ENCODE peak calls at places on chromosomes 7 and 10, in ten cellular contexts. One of them, this sample, is unnamed. For H3K4me1, the result is how much of the 10 kb centered on the place peaks cover.

GRCh38 chr10:52566471-52567246 is 205.9 kb downstream of the MBL2 start:
- DNase-seq in suprapubic skin: no peak
- DNase-seq in K562: no peak
- DNase-seq in HCT116: peak
- DNase-seq in GM12878: no peak
- DNase-seq in GM23338: peak
- DNase-seq in SK-N-SH: peak
- DNase-seq in spleen: no peak
- DNase-seq in sigmoid colon: no peak
- DNase-seq in endothelial cell of umbilical vein: peak
- DNase-seq in this sample: no peak

GRCh38 chr10:21508987-21509334 is 16.5 kb downstream of the SKIDA1 start:
- DNase-seq in suprapubic skin: no peak
- DNase-seq in K562: no peak
- DNase-seq in HCT116: no peak
- DNase-seq in GM12878: no peak
- DNase-seq in GM23338: peak
- DNase-seq in SK-N-SH: no peak
- DNase-seq in spleen: no peak
- DNase-seq in sigmoid colon: no peak
- DNase-seq in endothelial cell of umbilical vein: no peak
- DNase-seq in this sample: no peak

GRCh38 chr10:89296227-89296648 is 5.6 kb upstream of the IFIT2 start:
- DNase-seq in suprapubic skin: no peak
- DNase-seq in K562: no peak
- DNase-seq in HCT116: no peak
- DNase-seq in GM12878: no peak
- DNase-seq in GM23338: no peak
- DNase-seq in SK-N-SH: no peak
- DNase-seq in spleen: no peak
- DNase-seq in sigmoid colon: no peak
- DNase-seq in endothelial cell of umbilical vein: no peak
- DNase-seq in this sample: no peak

GRCh38 chr10:113000876-113001598 is 51.0 kb downstream of the TCF7L2 start:
- DNase-seq in suprapubic skin: no peak
- DNase-seq in K562: no peak
- DNase-seq in HCT116: no peak
- DNase-seq in GM12878: no peak
- DNase-seq in GM23338: peak
- DNase-seq in SK-N-SH: no peak
- DNase-seq in spleen: no peak
- DNase-seq in sigmoid colon: no peak
- DNase-seq in endothelial cell of umbilical vein: no peak
- DNase-seq in this sample: peak

GRCh38 chr7:94649313-94649924 is 6.5 kb downstream of the SGCE start:
- DNase-seq in suprapubic skin: no peak
- DNase-seq in K562: no peak
- DNase-seq in HCT116: no peak
- DNase-seq in GM12878: no peak
- DNase-seq in GM23338: peak
- DNase-seq in SK-N-SH: no peak
- DNase-seq in spleen: no peak
- DNase-seq in sigmoid colon: no peak
- DNase-seq in endothelial cell of umbilical vein: no peak
- DNase-seq in this sample: no peak

GRCh38 chr7:93601363-93601762 is 26.8 kb upstream of the CALCR start:
- DNase-seq in suprapubic skin: no peak
- DNase-seq in K562: no peak
- DNase-seq in HCT116: no peak
- DNase-seq in GM12878: no peak
- DNase-seq in GM23338: peak
- DNase-seq in SK-N-SH: no peak
- DNase-seq in spleen: no peak
- DNase-seq in sigmoid colon: no peak
- DNase-seq in endothelial cell of umbilical vein: no peak
- DNase-seq in this sample: no peak

GRCh38 chr7:124692420-124692819 is 73.2 kb downstream of the GPR37 start:
- DNase-seq in suprapubic skin: no peak
- DNase-seq in K562: no peak
- DNase-seq in HCT116: no peak
- DNase-seq in GM12878: no peak
- DNase-seq in GM23338: no peak
- DNase-seq in SK-N-SH: no peak
- DNase-seq in spleen: no peak
- DNase-seq in sigmoid colon: no peak
- DNase-seq in endothelial cell of umbilical vein: no peak
- DNase-seq in this sample: no peak

GRCh38 chr10:106711313-106711906 is 453.1 kb downstream of the SORCS1 start:
- DNase-seq in suprapubic skin: no peak
- DNase-seq in K562: peak
- DNase-seq in HCT116: peak
- DNase-seq in GM12878: no peak
- DNase-seq in GM23338: peak
- DNase-seq in SK-N-SH: peak
- DNase-seq in spleen: no peak
- DNase-seq in sigmoid colon: no peak
- DNase-seq in endothelial cell of umbilical vein: no peak
- DNase-seq in this sample: no peak

GRCh38 chr10:120948889-120949382 is 97.8 kb downstream of the WDR11 start:
- DNase-seq in suprapubic skin: no peak
- DNase-seq in K562: peak
- DNase-seq in HCT116: peak
- DNase-seq in GM12878: no peak
- DNase-seq in GM23338: peak
- DNase-seq in SK-N-SH: peak
- DNase-seq in spleen: peak
- DNase-seq in sigmoid colon: peak
- DNase-seq in endothelial cell of umbilical vein: peak
- DNase-seq in this sample: no peak

GRCh38 chr10:91410638-91411367 is 659 bp downstream of the HECTD2 start:
- DNase-seq in suprapubic skin: peak
- DNase-seq in K562: peak
- DNase-seq in HCT116: no peak
- DNase-seq in GM12878: no peak
- DNase-seq in GM23338: no peak
- DNase-seq in SK-N-SH: peak
- DNase-seq in spleen: no peak
- DNase-seq in sigmoid colon: no peak
- DNase-seq in endothelial cell of umbilical vein: peak
- DNase-seq in this sample: no peak
- TF ChIP-seq POLR2AphosphoS5 in suprapubic skin: no peak
- TF ChIP-seq POLR2AphosphoS5 in K562: no peak
- TF ChIP-seq POLR2AphosphoS5 in HCT116: no peak
- TF ChIP-seq POLR2AphosphoS5 in GM12878: no peak
- TF ChIP-seq POLR2AphosphoS5 in GM23338: no peak
- TF ChIP-seq POLR2AphosphoS5 in SK-N-SH: no peak
- TF ChIP-seq POLR2AphosphoS5 in spleen: no peak
- TF ChIP-seq POLR2AphosphoS5 in sigmoid colon: no peak
- TF ChIP-seq POLR2AphosphoS5 in endothelial cell of umbilical vein: no peak
- TF ChIP-seq POLR2AphosphoS5 in this sample: no peak

DNA sequence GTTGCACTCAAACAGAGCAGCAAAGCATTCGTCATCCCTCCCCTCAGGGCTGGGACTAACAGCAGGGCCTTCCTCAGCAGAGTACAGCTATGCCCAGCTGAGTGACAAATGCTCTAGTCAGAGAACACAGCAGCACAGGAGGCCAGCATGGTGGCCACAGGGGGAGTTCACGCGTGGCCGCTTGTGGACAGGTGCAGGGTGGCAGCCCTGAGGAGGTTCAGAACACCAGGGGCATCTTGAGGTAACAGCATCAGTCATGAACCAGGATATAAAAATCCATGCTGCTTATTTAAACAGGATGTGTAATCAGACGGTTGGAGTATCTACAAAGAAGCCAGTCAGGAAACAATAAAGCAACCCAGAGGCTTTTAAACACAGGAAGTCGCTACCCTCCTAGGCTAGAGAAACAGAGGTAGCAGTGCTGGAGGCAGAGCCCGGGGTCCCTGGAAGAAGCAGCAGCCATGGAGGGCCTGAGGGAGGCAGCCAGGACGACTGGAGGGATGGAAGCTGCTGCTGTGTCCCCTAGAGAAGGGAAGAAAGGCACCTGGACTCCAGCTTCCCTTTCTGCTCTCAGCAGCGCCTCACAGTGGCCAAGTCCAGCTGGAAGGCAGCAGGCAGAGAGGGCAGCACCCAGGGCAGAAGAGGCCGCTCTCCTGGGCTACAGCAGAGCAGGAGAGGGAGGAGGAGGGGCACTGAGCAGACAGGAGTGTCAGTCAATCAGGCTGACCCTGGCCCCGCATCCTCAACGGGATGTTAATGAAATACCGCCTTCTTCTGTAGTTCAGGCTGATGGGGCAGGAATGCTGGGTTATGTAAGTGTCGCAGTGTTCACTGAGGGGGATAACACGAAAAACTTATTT is 70.8 kb upstream of the UCN3 start:
- DNase-seq in suprapubic skin: no peak
- DNase-seq in K562: peak
- DNase-seq in HCT116: peak
- DNase-seq in GM12878: no peak
- DNase-seq in GM23338: peak
- DNase-seq in SK-N-SH: peak
- DNase-seq in spleen: peak
- DNase-seq in sigmoid colon: no peak
- DNase-seq in endothelial cell of umbilical vein: peak
- DNase-seq in this sample: no peak
- H3K4me3 ChIP-seq in suprapubic skin: no peak
- H3K4me3 ChIP-seq in K562: no peak
- H3K4me3 ChIP-seq in HCT116: no peak
- H3K4me3 ChIP-seq in GM12878: no peak
- H3K4me3 ChIP-seq in GM23338: no peak
- H3K4me3 ChIP-seq in SK-N-SH: no peak
- H3K4me3 ChIP-seq in spleen: no peak
- H3K4me3 ChIP-seq in sigmoid colon: no peak
- H3K4me3 ChIP-seq in endothelial cell of umbilical vein: no peak
- H3K4me3 ChIP-seq in this sample: no peak

DNA sequence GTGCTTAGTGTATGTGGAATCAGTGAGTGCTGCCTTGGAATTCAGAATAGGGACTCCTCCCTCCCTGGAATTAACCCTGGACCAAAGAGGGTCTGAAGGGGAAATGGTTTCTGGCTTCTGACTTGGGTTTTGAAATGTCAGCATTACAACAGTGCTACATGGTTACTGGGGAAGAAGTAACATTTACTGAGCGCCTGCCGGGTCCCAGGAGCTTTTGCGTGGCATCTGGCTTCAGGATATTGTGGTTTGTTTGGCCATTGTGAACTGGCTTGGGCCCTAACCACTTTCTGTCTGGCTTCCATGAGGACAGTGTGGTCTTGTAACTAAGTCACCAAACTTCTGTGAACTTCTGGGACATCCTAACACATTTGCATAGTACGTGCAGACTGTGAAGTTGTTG is 21.3 kb downstream of the TSPAN15 start:
- DNase-seq in suprapubic skin: no peak
- DNase-seq in K562: no peak
- DNase-seq in HCT116: no peak
- DNase-seq in GM12878: no peak
- DNase-seq in GM23338: no peak
- DNase-seq in SK-N-SH: no peak
- DNase-seq in spleen: no peak
- DNase-seq in sigmoid colon: no peak
- DNase-seq in endothelial cell of umbilical vein: no peak
- DNase-seq in this sample: no peak
- H3K4me1 ChIP-seq in suprapubic skin: under half
- H3K4me1 ChIP-seq in K562: under half
- H3K4me1 ChIP-seq in HCT116: under half
- H3K4me1 ChIP-seq in GM12878: under half
- H3K4me1 ChIP-seq in GM23338: under half
- H3K4me1 ChIP-seq in SK-N-SH: under half
- H3K4me1 ChIP-seq in spleen: half or more
- H3K4me1 ChIP-seq in sigmoid colon: half or more
- H3K4me1 ChIP-seq in endothelial cell of umbilical vein: under half
- H3K4me1 ChIP-seq in this sample: under half

GRCh38 chr10:122639801-122640200 is 59.8 kb downstream of the C10orf120 start:
- DNase-seq in suprapubic skin: no peak
- DNase-seq in K562: no peak
- DNase-seq in HCT116: no peak
- DNase-seq in GM12878: no peak
- DNase-seq in GM23338: no peak
- DNase-seq in SK-N-SH: no peak
- DNase-seq in spleen: peak
- DNase-seq in sigmoid colon: peak
- DNase-seq in endothelial cell of umbilical vein: no peak
- DNase-seq in this sample: no peak

GRCh38 chr10:122640921-122641320 is 58.7 kb downstream of the C10orf120 start:
- DNase-seq in suprapubic skin: no peak
- DNase-seq in K562: no peak
- DNase-seq in HCT116: no peak
- DNase-seq in GM12878: no peak
- DNase-seq in GM23338: no peak
- DNase-seq in SK-N-SH: no peak
- DNase-seq in spleen: peak
- DNase-seq in sigmoid colon: peak
- DNase-seq in endothelial cell of umbilical vein: no peak
- DNase-seq in this sample: no peak

GRCh38 chr10:122646511-122647382 is 52.9 kb downstream of the C10orf120 start:
- DNase-seq in suprapubic skin: peak
- DNase-seq in K562: no peak
- DNase-seq in HCT116: no peak
- DNase-seq in GM12878: no peak
- DNase-seq in GM23338: no peak
- DNase-seq in SK-N-SH: no peak
- DNase-seq in spleen: peak
- DNase-seq in sigmoid colon: peak
- DNase-seq in endothelial cell of umbilical vein: no peak
- DNase-seq in this sample: no peak

GRCh38 chr10:122643931-122644534 is 55.6 kb downstream of the C10orf120 start:
- DNase-seq in suprapubic skin: peak
- DNase-seq in K562: no peak
- DNase-seq in HCT116: no peak
- DNase-seq in GM12878: no peak
- DNase-seq in GM23338: no peak
- DNase-seq in SK-N-SH: no peak
- DNase-seq in spleen: peak
- DNase-seq in sigmoid colon: peak
- DNase-seq in endothelial cell of umbilical vein: no peak
- DNase-seq in this sample: no peak

DNA sequence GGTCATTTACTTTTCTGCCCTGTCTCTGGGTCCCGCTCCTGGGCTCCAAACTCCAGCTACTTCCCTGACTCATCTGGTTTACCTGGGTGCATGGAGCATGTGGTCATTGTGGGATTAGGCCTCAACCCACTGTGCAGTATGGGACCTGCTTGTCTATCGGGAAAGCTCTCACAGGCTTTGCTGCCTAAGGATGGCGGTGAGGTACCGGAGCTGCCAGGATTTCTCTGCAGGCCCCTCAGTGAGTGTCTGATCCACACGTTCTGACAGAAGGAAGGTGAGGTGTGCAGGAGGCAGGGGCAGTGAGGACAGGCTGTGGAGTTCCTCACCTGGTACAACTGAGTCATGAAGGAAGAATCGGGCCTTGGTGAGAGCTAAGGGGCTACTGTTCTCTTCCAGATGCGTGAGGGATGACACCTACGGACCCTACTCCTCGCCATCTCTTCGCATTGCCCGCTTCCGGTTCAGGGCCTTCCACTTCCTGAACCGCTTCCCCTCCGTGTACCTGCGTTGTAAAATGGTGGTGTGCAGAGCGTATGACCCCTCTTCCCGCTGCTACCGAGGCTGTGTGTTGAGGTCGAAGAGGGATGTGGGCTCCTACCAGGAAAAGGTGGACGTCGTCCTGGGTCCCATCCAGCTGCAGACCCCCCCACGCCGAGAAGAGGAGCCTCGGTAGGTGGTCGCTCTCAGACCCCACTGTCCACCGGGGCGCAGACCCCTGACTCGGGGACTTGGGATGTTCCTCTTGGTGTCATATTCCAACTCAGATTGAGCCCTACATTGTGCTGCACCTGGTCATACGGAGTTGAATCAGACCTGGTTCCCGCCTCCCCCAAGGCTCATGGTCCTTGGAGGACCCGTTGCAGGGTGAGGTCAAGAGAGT is 56.7 kb downstream of the C10orf120 start:
- DNase-seq in suprapubic skin: peak
- DNase-seq in K562: no peak
- DNase-seq in HCT116: no peak
- DNase-seq in GM12878: no peak
- DNase-seq in GM23338: no peak
- DNase-seq in SK-N-SH: no peak
- DNase-seq in spleen: peak
- DNase-seq in sigmoid colon: peak
- DNase-seq in endothelial cell of umbilical vein: no peak
- DNase-seq in this sample: no peak
- TF ChIP-seq POLR2AphosphoS5 in suprapubic skin: no peak
- TF ChIP-seq POLR2AphosphoS5 in K562: no peak
- TF ChIP-seq POLR2AphosphoS5 in HCT116: no peak
- TF ChIP-seq POLR2AphosphoS5 in GM12878: no peak
- TF ChIP-seq POLR2AphosphoS5 in GM23338: no peak
- TF ChIP-seq POLR2AphosphoS5 in SK-N-SH: no peak
- TF ChIP-seq POLR2AphosphoS5 in spleen: no peak
- TF ChIP-seq POLR2AphosphoS5 in sigmoid colon: no peak
- TF ChIP-seq POLR2AphosphoS5 in endothelial cell of umbilical vein: no peak
- TF ChIP-seq POLR2AphosphoS5 in this sample: no peak

This sample was measured in breast epithelium.